ENCODE peak calls at places on chromosomes 3 and 15, in four cellular contexts. V, F, I and D are unnamed samples.

GRCh38 chr3:69236808-69237707 is 114.7 kb upstream of the LMOD3 start:
- DNase-seq in V (peak), F (no peak), I (no peak), D (no peak)

GRCh38 chr3:127792664-127793292 is 29.5 kb downstream of the MGLL start:
- DNase-seq in V (peak), F (peak), I (no peak), D (no peak)

GRCh38 chr3:161674402-161674801 is 177.8 kb downstream of the OTOL1 start:
- DNase-seq in V (peak), F (no peak), I (no peak), D (no peak)

GRCh38 chr3:186261638-186262037 is 100.4 kb downstream of the DGKG start:
- DNase-seq in V (peak), F (no peak), I (no peak), D (no peak)

GRCh38 chr3:187291001-187291511 is 481 bp downstream of the MASP1 start:
- DNase-seq in V (no peak), F (no peak), I (no peak), D (no peak)

GRCh38 chr15:86590461-86590860 is 510.8 kb downstream of the AGBL1 start:
- DNase-seq in V (no peak), F (no peak), I (no peak), D (no peak)

GRCh38 chr15:69834256-69834655 is 263.5 kb downstream of the TLE3 start:
- DNase-seq in V (no peak), F (no peak), I (no peak), D (no peak)

GRCh38 chr3:98532275-98532637 is 478 bp downstream of the GPR15 start:
- DNase-seq in V (no peak), F (no peak), I (no peak), D (no peak)

GRCh38 chr3:101177577-101177976 is 142.8 kb downstream of the IMPG2 start:
- DNase-seq in V (no peak), F (no peak), I (no peak), D (no peak)

GRCh38 chr15:60798821-60799220 is 319.9 kb upstream of the ICE2 start:
- DNase-seq in V (no peak), F (no peak), I (no peak), D (peak)

GRCh38 chr15:33581032-33581431 is 270.3 kb downstream of the RYR3 start:
- DNase-seq in V (no peak), F (no peak), I (no peak), D (no peak)

GRCh38 chr3:30170681-30171438 is 435.5 kb upstream of the TGFBR2 start:
- DNase-seq in V (peak), F (no peak), I (no peak), D (no peak)

GRCh38 chr15:52295421-52295991 is at the start of gene MYO5C:
- DNase-seq in V (peak), F (peak), I (no peak), D (no peak)

GRCh38 chr3:163541629-163542028 is 1536.7 kb downstream of the SI start:
- DNase-seq in V (no peak), F (no peak), I (no peak), D (no peak)

GRCh38 chr3:59128685-59129084 is 78.9 kb upstream of the CFAP20DC start:
- DNase-seq in V (peak), F (no peak), I (no peak), D (no peak)

GRCh38 chr3:27960133-27960532 is 238.0 kb upstream of the EOMES start:
- DNase-seq in V (no peak), F (no peak), I (no peak), D (no peak)

GRCh38 chr15:82739086-82739485 is 29.4 kb upstream of the AP3B2 start:
- DNase-seq in V (no peak), F (no peak), I (no peak), D (no peak)

GRCh38 chr15:68518785-68519430 is 59.9 kb upstream of the CORO2B start:
- DNase-seq in V (no peak), F (no peak), I (no peak), D (no peak)

GRCh38 chr15:25022233-25022632 is 67.4 kb downstream of the SNRPN start:
- DNase-seq in V (no peak), F (no peak), I (no peak), D (no peak)

GRCh38 chr3:112362221-112362620 is 29.3 kb downstream of the CD200 start:
- DNase-seq in V (no peak), F (no peak), I (no peak), D (no peak)

GRCh38 chr3:184289426-184289938 is 9.6 kb upstream of the PSMD2 start:
- DNase-seq in V (peak), F (peak), I (peak), D (no peak)